ENCODE peak calls at places on chromosomes 13 and 19, in five cellular contexts. J is epithelial cell of esophagus, I is omental fat pad, E is fibroblast of mammary gland, M is cardiac muscle cell. Y is an unnamed sample.

GRCh38 chr19:23070353-23070781 is 46.5 kb upstream of the ZNF730 start:
- DNase-seq in J (peak), I (no peak), E (peak), M (no peak), Y (peak)

GRCh38 chr19:45577111-45577905 is 7.3 kb downstream of the OPA3 start:
- DNase-seq in J (peak), I (no peak), E (peak), M (no peak), Y (no peak)

GRCh38 chr13:41696163-41697003 is 239.0 kb downstream of the RGCC start:
- DNase-seq in J (peak), I (no peak), E (peak), M (peak), Y (no peak)

GRCh38 chr13:97600438-97601080 is 166.6 kb downstream of the RAP2A start:
- DNase-seq in J (peak), I (no peak), E (peak), M (no peak), Y (no peak)

GRCh38 chr13:100387416-100387815 is 201.2 kb downstream of the GGACT start:
- DNase-seq in J (no peak), I (no peak), E (no peak), M (no peak), Y (no peak)

GRCh38 chr19:7395360-7395781 is 46.6 kb downstream of the ARHGEF18 start:
- DNase-seq in J (no peak), I (no peak), E (peak), M (peak), Y (peak)

GRCh38 chr19:8238251-8238650 is 29.1 kb downstream of the CERS4 start:
- DNase-seq in J (peak), I (no peak), E (no peak), M (peak), Y (no peak)

GRCh38 chr13:70203661-70204229 is 95.5 kb upstream of the KLHL1 start:
- DNase-seq in J (peak), I (no peak), E (peak), M (no peak), Y (peak)

GRCh38 chr19:18743281-18743825 is 47.8 kb downstream of the COMP start:
- DNase-seq in J (peak), I (no peak), E (no peak), M (peak), Y (peak)

GRCh38 chr19:14871619-14872230 is 14.2 kb downstream of the OR7A17 start:
- DNase-seq in J (peak), I (no peak), E (peak), M (no peak), Y (no peak)

GRCh38 chr19:53102186-53102585 is 1.0 kb downstream of the ZNF160 start:
- DNase-seq in J (no peak), I (no peak), E (no peak), M (no peak), Y (peak)

GRCh38 chr19:46115396-46116109 is 8.9 kb downstream of the IGFL3 start:
- DNase-seq in J (peak), I (no peak), E (peak), M (no peak), Y (no peak)

GRCh38 chr19:5001547-5002131 is 32.7 kb downstream of the KDM4B start:
- DNase-seq in J (peak), I (no peak), E (peak), M (no peak), Y (peak)

GRCh38 chr13:50094615-50095293 is 79.5 kb downstream of the KCNRG start:
- DNase-seq in J (peak), I (no peak), E (peak), M (no peak), Y (no peak)

GRCh38 chr13:80297503-80297902 is 43.4 kb downstream of the SPRY2 start:
- DNase-seq in J (no peak), I (no peak), E (no peak), M (no peak), Y (no peak)

GRCh38 chr13:52004508-52005183 is 6.6 kb downstream of the ATP7B start:
- DNase-seq in J (no peak), I (no peak), E (no peak), M (no peak), Y (no peak)

GRCh38 chr13:113140677-113141590 is 17.5 kb upstream of the PROZ start:
- DNase-seq in J (no peak), I (no peak), E (no peak), M (no peak), Y (no peak)

GRCh38 chr13:33205224-33205623 is 80.3 kb downstream of the STARD13 start:
- DNase-seq in J (no peak), I (no peak), E (no peak), M (no peak), Y (no peak)

GRCh38 chr13:33006646-33007045 is 9.6 kb upstream of the KL start:
- DNase-seq in J (no peak), I (no peak), E (no peak), M (no peak), Y (no peak)

GRCh38 chr13:40375522-40376171 is 290.8 kb downstream of the FOXO1 start:
- DNase-seq in J (no peak), I (no peak), E (no peak), M (no peak), Y (no peak)

GRCh38 chr13:49649963-49650312 is 21.6 kb downstream of the ARL11 start:
- DNase-seq in J (no peak), I (no peak), E (no peak), M (no peak), Y (no peak)

GRCh38 chr19:49430678-49431329 is 5.6 kb downstream of the GFY start:
- DNase-seq in J (no peak), I (no peak), E (no peak), M (no peak), Y (no peak)

GRCh38 chr13:21674271-21675009 is 3.6 kb downstream of the FGF9 start:
- DNase-seq in J (no peak), I (no peak), E (no peak), M (peak), Y (peak)

GRCh38 chr19:41811036-41811435 is 14.6 kb downstream of the CEACAM3 start:
- DNase-seq in J (no peak), I (no peak), E (no peak), M (no peak), Y (no peak)

DNA sequence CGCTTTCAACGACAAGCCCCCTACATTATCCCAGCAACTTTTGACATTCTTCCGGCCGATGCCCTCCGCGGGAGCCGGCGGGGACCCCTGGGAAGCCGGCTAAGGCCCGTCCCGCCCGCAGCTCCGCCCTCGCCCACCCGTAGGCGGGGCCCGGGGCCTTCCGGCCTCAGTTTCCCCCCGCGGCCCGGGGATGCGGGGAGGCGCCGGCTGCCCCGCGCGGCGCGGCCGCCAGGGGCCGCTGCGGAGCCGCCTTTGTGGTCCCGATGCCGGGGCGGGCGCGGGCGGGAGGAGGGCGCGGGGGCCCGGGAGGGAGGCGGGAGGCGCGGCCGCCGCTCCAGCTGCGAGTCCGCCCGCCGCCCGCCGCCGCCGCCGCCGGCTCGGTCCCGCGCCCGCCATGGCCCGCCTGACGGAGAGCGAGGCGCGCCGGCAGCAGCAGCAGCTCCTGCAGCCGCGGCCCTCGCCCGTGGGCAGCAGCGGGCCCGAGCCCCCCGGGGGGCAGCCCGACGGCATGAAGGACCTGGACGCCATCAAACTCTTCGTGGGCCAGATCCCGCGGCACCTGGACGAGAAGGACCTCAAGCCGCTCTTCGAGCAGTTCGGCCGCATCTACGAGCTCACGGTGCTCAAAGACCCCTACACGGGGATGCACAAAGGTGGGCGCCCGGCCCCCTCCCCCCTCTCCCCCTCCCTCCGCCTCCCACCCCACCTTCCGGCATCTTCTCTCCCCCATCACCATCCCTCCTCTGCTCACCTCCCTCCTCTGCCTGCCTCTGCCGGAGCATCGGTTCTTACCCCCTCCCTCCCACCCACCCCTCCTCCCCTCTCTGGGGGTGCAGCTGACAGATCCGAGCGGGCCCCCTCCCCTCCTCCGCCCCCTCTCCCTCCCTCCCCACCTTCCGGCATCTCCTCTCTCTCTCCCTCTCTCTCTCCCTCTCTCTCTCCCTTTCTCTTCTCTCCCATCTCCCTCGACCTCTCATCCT is at the start of gene CELF5:
- DNase-seq in J (peak), I (no peak), E (no peak), M (peak), Y (peak)
- TF ChIP-seq CTCF in J (no peak), I (peak), E (no peak), M (no peak), Y (peak)

DNA sequence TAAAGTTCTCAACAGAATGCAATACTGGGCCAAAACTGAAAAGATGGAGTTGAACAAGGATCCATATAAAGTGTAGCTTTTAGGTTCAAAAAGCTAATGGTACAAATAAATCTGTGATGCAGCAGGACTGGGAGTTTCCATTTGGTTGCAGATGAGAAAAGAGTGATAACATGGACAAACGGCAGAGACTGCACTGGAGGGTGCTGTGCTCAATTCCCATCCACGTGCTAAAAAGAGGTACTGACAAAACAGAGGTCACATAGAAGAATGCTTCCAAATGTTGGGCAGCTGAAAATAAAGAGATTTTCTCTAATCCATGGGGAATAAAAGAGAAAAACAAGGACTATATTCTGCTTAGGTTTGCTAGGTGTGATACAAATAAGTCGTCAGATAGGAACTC is 461.6 kb downstream of the LIG4 start:
- DNase-seq in J (no peak), I (no peak), E (no peak), M (no peak), Y (no peak)
- TF ChIP-seq CTCF in J (no peak), I (no peak), E (no peak), M (no peak), Y (no peak)

DNA sequence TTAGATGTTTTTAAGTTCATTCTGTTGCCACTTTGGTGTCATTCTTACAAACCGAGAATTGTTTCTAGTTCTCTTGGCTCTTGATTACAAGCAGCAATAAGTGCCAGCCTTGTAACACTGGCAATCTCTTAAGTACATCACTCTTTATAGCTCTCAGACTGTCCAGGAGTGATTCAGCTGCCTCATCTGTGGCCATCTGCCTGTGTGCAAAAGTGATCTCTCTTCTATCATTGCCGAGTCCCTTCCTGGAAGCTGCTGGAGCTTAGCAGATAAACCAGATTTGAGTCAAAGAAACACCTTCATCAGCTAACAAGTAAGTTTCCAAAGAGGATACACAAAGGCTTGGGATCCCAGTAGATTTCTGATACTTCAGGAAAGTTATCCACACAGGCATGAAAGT is 23.2 kb downstream of the STOML3 start:
- DNase-seq in J (no peak), I (no peak), E (no peak), M (no peak), Y (peak)
- TF ChIP-seq CTCF in J (no peak), I (no peak), E (no peak), M (no peak), Y (no peak)

DNA sequence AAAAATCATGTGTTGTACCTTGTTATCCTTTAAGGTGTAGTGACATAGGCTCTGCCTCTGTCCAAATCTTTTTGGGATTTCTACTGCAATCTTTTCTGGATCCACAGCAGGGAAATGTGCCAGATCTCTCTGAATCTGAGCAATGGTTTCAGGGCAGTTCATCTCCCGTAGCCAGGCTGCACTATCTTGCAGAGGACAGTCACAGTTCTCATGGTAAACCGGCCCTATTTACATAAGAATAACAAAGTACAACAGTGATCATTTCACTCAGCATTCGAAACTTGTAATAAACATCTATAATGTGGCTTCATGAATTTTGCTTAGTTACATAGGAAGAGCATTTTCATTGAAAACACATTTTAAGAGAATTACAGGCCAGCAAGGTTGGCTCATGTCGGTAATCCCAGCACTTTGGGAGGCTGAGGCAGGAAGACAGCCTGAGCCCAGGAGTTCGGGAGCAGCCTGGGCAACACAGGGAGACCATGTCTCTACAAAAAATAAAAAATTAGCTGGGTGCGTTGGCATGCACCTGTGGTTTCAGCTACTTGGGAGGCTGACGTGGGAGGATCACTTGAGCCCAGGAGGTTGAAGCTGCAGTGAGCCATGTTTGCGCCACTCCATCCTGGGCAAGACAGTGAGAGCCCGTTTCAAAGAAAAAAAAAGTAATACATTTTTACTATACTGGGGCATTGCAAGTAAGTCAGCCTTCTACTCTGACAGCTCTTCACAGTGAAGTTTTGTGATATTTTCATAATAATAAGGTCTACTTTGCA is 5.0 kb downstream of the POGLUT2 start:
- DNase-seq in J (no peak), I (no peak), E (no peak), M (no peak), Y (no peak)
- TF ChIP-seq CTCF in J (no peak), I (no peak), E (no peak), M (no peak), Y (no peak)

DNA sequence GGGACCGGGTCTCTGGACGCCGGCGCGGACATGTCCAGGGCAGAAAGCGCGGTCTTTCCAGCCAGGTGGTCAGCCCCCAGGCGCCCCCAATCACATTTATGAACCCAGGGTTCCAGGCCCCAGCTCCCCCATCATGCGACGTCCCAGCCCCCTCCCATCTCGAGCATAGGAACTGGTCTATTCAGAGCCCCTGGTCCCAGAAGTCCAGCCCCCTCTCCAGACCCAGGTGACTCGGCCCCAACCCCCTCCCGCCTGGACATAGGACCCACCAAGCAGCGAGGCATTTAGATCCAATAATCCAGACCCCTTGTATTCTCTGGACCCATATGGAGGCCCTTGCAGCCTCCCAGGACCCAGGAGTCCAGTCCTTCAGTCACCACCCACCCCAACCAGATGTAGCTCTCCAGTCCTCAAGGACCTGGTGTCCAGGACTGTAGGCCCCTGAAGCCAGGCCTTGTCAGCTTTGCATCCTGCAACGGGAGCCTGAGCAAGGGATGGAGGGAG is 501 bp downstream of the APLP1 start:
- DNase-seq in J (no peak), I (no peak), E (no peak), M (no peak), Y (no peak)
- TF ChIP-seq CTCF in J (no peak), I (no peak), E (no peak), M (no peak), Y (no peak)